ENCODE peak calls at places on chromosomes 11 and 22, in five cellular contexts. N, B, P, L and Y are unnamed samples.

GRCh38 chr11:26621147-26621546 is 49.1 kb upstream of the MUC15 start:
- DNase-seq in N (peak), B (no peak), P (no peak), L (peak), Y (peak)

GRCh38 chr11:102518296-102519094 is 12.1 kb downstream of the MMP7 start:
- DNase-seq in N (no peak), B (no peak), P (no peak), L (peak), Y (no peak)

GRCh38 chr11:61657566-61657965 is 22.6 kb upstream of the DAGLA start:
- DNase-seq in N (peak), B (no peak), P (no peak), L (no peak), Y (no peak)

GRCh38 chr11:37449146-37449545 is 851.1 kb upstream of the RAG2 start:
- DNase-seq in N (peak), B (no peak), P (peak), L (peak), Y (peak)

GRCh38 chr11:69523453-69523852 is 42.0 kb downstream of the LINC01488 start:
- DNase-seq in N (no peak), B (no peak), P (no peak), L (no peak), Y (no peak)

GRCh38 chr11:100631316-100631715 is 55.8 kb upstream of the ARHGAP42 start:
- DNase-seq in N (no peak), B (no peak), P (no peak), L (no peak), Y (no peak)

GRCh38 chr11:122709042-122709760 is 53.7 kb downstream of the UBASH3B start:
- DNase-seq in N (peak), B (no peak), P (no peak), L (peak), Y (no peak)

GRCh38 chr11:109096266-109096665 is 325.7 kb upstream of the C11orf87 start:
- DNase-seq in N (no peak), B (no peak), P (no peak), L (no peak), Y (no peak)

GRCh38 chr11:28343304-28344233 is 235.4 kb downstream of the METTL15 start:
- DNase-seq in N (peak), B (peak), P (no peak), L (peak), Y (peak)

GRCh38 chr22:47851586-47851985 is 1089.1 kb downstream of the TBC1D22A start:
- DNase-seq in N (no peak), B (no peak), P (peak), L (no peak), Y (no peak)

GRCh38 chr11:111414267-111414931 is 35.3 kb upstream of the POU2AF1 start:
- DNase-seq in N (no peak), B (no peak), P (no peak), L (no peak), Y (no peak)

GRCh38 chr11:111598546-111598945 is 3.7 kb upstream of the SIK2 start:
- DNase-seq in N (peak), B (no peak), P (no peak), L (no peak), Y (peak)

GRCh38 chr11:29435421-29435820 is 581.4 kb downstream of the KCNA4 start:
- DNase-seq in N (no peak), B (no peak), P (no peak), L (no peak), Y (no peak)

GRCh38 chr22:23450434-23450795 is 129.7 kb downstream of the IGLL1 start:
- DNase-seq in N (no peak), B (no peak), P (no peak), L (no peak), Y (no peak)

GRCh38 chr11:119706029-119706428 is 23.0 kb downstream of the NECTIN1 start:
- DNase-seq in N (no peak), B (no peak), P (no peak), L (no peak), Y (no peak)

GRCh38 chr22:20424937-20425587 is 12.6 kb downstream of the SCARF2 start:
- DNase-seq in N (no peak), B (no peak), P (no peak), L (peak), Y (no peak)

GRCh38 chr11:1837171-1838076 is 1.4 kb upstream of the TNNI2 start:
- DNase-seq in N (no peak), B (peak), P (peak), L (peak), Y (no peak)

GRCh38 chr11:34458566-34458965 is 19.8 kb downstream of the CAT start:
- DNase-seq in N (no peak), B (no peak), P (no peak), L (peak), Y (no peak)

GRCh38 chr11:62553839-62554361 is 7.3 kb upstream of the AHNAK start:
- DNase-seq in N (peak), B (no peak), P (no peak), L (no peak), Y (peak)

GRCh38 chr11:123063396-123064267 is 1.7 kb upstream of the HSPA8 start:
- DNase-seq in N (no peak), B (peak), P (peak), L (peak), Y (no peak)

GRCh38 chr11:33735426-33736147 is 636 bp downstream of the CD59 start:
- DNase-seq in N (no peak), B (peak), P (peak), L (peak), Y (no peak)

GRCh38 chr11:2531987-2532703 is 87.3 kb downstream of the KCNQ1 start:
- DNase-seq in N (no peak), B (no peak), P (no peak), L (no peak), Y (no peak)

DNA sequence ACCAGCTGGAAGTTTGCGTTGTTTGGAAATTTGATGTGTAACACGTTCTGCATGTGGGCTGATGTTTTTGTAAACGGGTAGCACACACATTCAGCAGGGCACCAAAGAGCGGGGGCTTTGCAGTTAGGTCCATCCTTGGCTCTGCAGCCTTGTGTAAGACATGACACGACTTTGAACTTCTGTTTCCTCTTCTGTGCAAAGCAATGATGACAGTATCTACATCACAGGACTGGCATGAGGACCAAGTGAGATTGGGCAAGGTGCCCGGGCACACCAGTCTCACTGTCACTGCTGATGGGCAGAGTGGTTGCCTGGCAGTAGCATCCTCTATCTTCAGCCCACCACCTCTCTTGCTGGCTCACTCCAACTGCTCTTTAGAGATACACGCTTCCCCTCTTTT is 3.3 kb downstream of the TCN2 start:
- DNase-seq in N (no peak), B (no peak), P (peak), L (no peak), Y (no peak)
- H3K4me3 ChIP-seq in N (no peak), B (no peak), P (no peak), L (no peak), Y (no peak)

GRCh38 chr11:11982975-11983374 is 25.5 kb downstream of the DKK3 start:
- DNase-seq in N (no peak), B (no peak), P (no peak), L (no peak), Y (no peak)

GRCh38 chr11:11985954-11986949 is 22.2 kb downstream of the DKK3 start:
- DNase-seq in N (no peak), B (no peak), P (no peak), L (peak), Y (no peak)

GRCh38 chr11:11984563-11984962 is 23.9 kb downstream of the DKK3 start:
- DNase-seq in N (no peak), B (no peak), P (no peak), L (no peak), Y (no peak)

GRCh38 chr11:11983427-11983826 is 25.0 kb downstream of the DKK3 start:
- DNase-seq in N (no peak), B (peak), P (no peak), L (no peak), Y (no peak)

DNA sequence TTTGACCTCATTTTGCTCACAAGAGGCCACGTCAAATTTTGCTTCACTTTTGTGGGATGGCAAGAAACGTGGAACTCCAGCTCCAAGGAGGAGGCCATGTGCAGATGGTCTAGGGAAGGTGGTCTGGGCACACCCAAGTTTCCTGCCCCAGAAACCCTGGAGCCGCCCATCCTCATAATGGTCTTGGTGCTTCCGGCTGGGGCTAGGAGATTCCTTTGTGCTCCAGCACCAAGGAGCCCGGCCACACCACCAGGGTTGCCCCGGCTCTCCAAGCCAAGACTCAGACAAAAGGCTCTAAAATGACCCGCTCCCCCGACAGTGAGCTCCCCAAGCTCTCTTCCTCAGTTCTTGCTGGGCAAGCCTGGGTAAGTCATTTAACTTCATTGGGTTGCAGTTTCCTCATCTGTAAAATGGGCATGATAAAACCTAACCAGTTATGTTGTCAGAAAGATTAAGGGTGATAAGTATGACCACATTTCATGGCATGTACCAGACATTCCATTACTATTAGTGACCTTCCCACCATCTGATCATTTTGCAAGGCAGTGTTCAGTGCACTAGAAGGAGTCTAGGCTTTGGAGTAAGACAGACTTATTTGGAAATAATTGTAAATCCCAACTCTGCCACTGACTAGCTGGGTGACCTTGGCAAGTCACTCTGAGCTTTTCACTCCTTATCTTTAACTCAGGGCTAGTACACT is 23.3 kb downstream of the DKK3 start:
- DNase-seq in N (peak), B (peak), P (no peak), L (no peak), Y (no peak)
- H3K27ac ChIP-seq in N (no peak), B (no peak), P (peak), L (peak), Y (peak)

DNA sequence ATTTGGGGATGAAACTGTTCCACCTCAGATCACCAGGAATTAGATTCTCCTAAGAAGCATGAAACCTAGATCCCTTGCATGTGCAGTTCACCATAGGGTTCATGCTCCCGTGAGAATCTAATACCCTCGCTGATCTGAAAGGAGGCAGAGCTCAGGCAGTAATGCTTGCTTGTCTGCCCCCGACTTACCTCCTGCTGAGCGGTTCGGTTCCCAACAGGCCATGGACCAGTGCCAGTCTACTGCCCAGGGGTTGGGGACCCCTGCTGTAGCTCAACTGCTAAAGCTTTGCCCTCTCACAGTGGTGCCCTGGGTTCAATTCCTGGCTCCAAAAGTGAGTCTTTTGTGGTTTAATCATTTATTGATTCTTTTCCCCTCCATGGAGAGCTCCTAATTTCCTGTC is 3.4 kb downstream of the JAML start:
- DNase-seq in N (no peak), B (no peak), P (no peak), L (no peak), Y (no peak)
- H3K4me3 ChIP-seq in N (no peak), B (no peak), P (no peak), L (no peak), Y (no peak)

DNA sequence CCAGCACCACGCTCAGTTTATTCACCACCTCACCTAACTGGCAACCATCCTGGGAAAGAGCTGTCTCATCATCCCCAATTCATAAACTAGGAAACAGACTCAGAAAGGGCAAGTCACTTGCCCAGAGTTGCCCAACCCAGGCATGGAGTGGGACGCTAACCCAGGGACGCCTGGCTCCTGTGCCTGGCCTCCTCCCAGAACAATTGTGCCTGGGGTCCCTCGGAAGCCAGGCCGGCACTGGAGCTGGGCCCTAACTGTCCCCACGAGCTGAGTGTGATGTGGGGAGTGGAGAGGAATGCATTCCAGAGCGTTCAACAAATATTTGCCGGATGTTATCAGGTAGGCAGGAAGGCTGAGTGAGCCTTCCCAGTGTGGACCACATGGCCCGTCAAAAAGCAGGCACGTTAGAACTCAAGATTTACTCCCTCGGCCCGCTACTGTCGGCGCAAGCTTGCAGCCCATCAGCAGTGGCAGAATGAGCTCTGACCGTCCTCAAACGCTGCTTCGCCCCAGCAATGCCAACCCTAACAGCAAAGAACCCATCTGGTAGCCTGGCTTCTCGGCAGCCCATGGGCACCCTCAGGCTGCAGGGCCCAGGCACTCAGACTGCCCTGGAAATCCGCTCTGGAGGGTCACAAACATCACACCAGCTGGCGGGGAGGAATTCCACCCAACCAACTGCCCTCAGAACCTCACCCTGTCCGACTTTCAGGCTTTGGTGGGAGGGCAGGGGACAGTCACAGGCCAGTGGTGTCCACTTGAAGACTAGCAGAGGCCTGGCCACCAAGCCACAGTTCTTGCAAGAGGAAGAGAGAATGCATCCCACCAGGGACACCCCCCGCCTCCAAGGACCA is 35.6 kb downstream of the MYH9 start:
- DNase-seq in N (no peak), B (peak), P (no peak), L (peak), Y (no peak)
- H3K27ac ChIP-seq in N (peak), B (peak), P (peak), L (no peak), Y (peak)

GRCh38 chr11:76916712-76917111 is 56.0 kb downstream of the ACER3 start:
- DNase-seq in N (no peak), B (no peak), P (no peak), L (no peak), Y (no peak)

GRCh38 chr11:76910620-76911414 is 50.1 kb downstream of the ACER3 start:
- DNase-seq in N (no peak), B (no peak), P (peak), L (peak), Y (no peak)

DNA sequence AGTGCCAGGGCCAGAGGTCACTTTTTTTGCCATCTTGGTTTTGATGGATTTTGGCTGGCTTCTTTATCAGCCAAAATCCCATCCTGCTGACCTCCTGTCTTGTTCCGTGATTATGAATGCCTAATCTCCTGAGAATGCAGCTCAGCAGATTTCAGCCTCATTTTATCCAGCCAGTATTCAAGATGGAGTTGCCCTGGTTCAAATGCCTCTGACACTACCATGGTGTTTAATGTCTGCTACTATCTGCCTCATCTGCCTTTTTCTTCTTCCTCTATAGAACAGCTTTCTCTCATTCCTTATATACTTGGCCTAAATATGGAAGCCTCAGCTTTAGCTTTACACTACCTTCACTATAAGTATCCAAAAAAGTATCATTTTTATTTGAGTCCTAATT is 50.7 kb downstream of the ACER3 start:
- DNase-seq in N (no peak), B (no peak), P (no peak), L (no peak), Y (no peak)
- H3K4me3 ChIP-seq in N (no peak), B (no peak), P (no peak), L (no peak), Y (no peak)